ENCODE peak calls at places on chromosomes 2 and 18, in four cellular contexts. L is NCI-H2081, E is OCI-M1, J is HCT116. V is an unnamed sample.
A peak's percentile ranks its signal among the peaks of the same experiment; 100 is the strongest.

GRCh38 chr2:176140130-176140519 is 10.6 kb downstream of the HOXD8 start:
- DNase-seq in L (no peak), E (no peak), J (no peak), V (no peak)

GRCh38 chr18:75161629-75162028 is 47.3 kb downstream of the PTGR3 start:
- DNase-seq in L (peak; percentile 67), E (peak; percentile 91), J (peak; percentile 32), V (peak; percentile 61)

GRCh38 chr2:112767693-112768380 is 3.4 kb upstream of the CKAP2L start:
- DNase-seq in L (no peak), E (peak; percentile 68), J (no peak), V (no peak)

GRCh38 chr18:50817898-50818250 is 1.9 kb downstream of the MRO start:
- DNase-seq in L (no peak), E (no peak), J (no peak), V (no peak)

GRCh38 chr2:53182609-53183008 is 585.0 kb upstream of the CHAC2 start:
- DNase-seq in L (no peak), E (no peak), J (no peak), V (no peak)

GRCh38 chr2:201273330-201273983 is 13.1 kb downstream of the CASP8 start:
- DNase-seq in L (no peak), E (no peak), J (no peak), V (no peak)

GRCh38 chr2:188291142-188291616 is 495 bp upstream of the GULP1 start:
- DNase-seq in L (no peak), E (no peak), J (no peak), V (peak; percentile 42)

GRCh38 chr2:37026050-37026449 is 58.1 kb downstream of the HEATR5B start:
- DNase-seq in L (no peak), E (peak; percentile 23), J (peak; percentile 2), V (peak; percentile 33)

GRCh38 chr18:80050797-80051196 is 16.6 kb downstream of the RBFA start:
- DNase-seq in L (no peak), E (no peak), J (no peak), V (no peak)

GRCh38 chr18:51025512-51025911 is 4.5 kb upstream of the SMAD4 start:
- DNase-seq in L (no peak), E (no peak), J (no peak), V (no peak)

GRCh38 chr2:97992836-97993825 is 2.6 kb downstream of the TMEM131 start:
- DNase-seq in L (no peak), E (no peak), J (no peak), V (no peak)

GRCh38 chr2:29563697-29564096 is 357.7 kb downstream of the ALK start:
- DNase-seq in L (no peak), E (no peak), J (no peak), V (no peak)

GRCh38 chr2:400988-401679 is 113.2 kb upstream of the ALKAL2 start:
- DNase-seq in L (no peak), E (no peak), J (no peak), V (no peak)

GRCh38 chr18:22559414-22560282 is 141.9 kb upstream of the CTAGE1 start:
- DNase-seq in L (no peak), E (peak; percentile 76), J (no peak), V (no peak)

GRCh38 chr2:241702155-241702404 is 241 bp downstream of the ING5 start:
- DNase-seq in L (no peak), E (no peak), J (no peak), V (peak; percentile 81)

GRCh38 chr2:159134979-159135378 is 151.5 kb downstream of the WDSUB1 start:
- DNase-seq in L (no peak), E (no peak), J (no peak), V (no peak)

GRCh38 chr2:54572262-54572635 is 116.1 kb downstream of the SPTBN1 start:
- DNase-seq in L (no peak), E (peak; percentile 91), J (no peak), V (peak; percentile 77)

GRCh38 chr2:3785220-3785889 is 82.0 kb downstream of the DCDC2C start:
- DNase-seq in L (no peak), E (no peak), J (no peak), V (no peak)

GRCh38 chr2:206442854-206443734 is at the start of gene ADAM23:
- DNase-seq in L (peak; percentile 71), E (no peak), J (no peak), V (peak; percentile 56)

GRCh38 chr2:151374426-151374825 is 17.0 kb downstream of the TNFAIP6 start:
- DNase-seq in L (no peak), E (peak; percentile 56), J (no peak), V (no peak)

GRCh38 chr18:74152270-74152669 is 3.9 kb downstream of the TIMM21 start:
- DNase-seq in L (no peak), E (no peak), J (no peak), V (no peak)

GRCh38 chr2:85549095-85549494 is 10.1 kb downstream of the MAT2A start:
- DNase-seq in L (no peak), E (no peak), J (no peak), V (no peak)

GRCh38 chr2:11004206-11004605 is 92.5 kb downstream of the KCNF1 start:
- DNase-seq in L (no peak), E (no peak), J (no peak), V (no peak)

GRCh38 chr2:55156326-55156725 is 75.8 kb downstream of the CLHC1 start:
- DNase-seq in L (no peak), E (no peak), J (no peak), V (no peak)

GRCh38 chr2:37316181-37316580 is 8.5 kb downstream of the PRKD3 start:
- DNase-seq in L (no peak), E (no peak), J (no peak), V (no peak)

GRCh38 chr18:77105680-77106079 is 26.9 kb downstream of the MBP start:
- DNase-seq in L (no peak), E (no peak), J (no peak), V (no peak)

GRCh38 chr18:48827321-48828200 is 123.2 kb downstream of the SMAD7 start:
- DNase-seq in L (peak; percentile 13), E (peak; percentile 86), J (no peak), V (peak; percentile 5)

GRCh38 chr18:75162467-75162866 is 46.5 kb downstream of the PTGR3 start:
- DNase-seq in L (no peak), E (no peak), J (no peak), V (no peak)

GRCh38 chr2:37797081-37797480 is 125.6 kb upstream of the CDC42EP3 start:
- DNase-seq in L (no peak), E (no peak), J (no peak), V (no peak)

GRCh38 chr2:208320686-208321085 is 54.6 kb downstream of the PIKFYVE start:
- DNase-seq in L (no peak), E (no peak), J (no peak), V (no peak)

GRCh38 chr2:176096243-176096985 is 3.2 kb upstream of the HOXD12 start:
- DNase-seq in L (no peak), E (peak; percentile 93), J (no peak), V (peak; percentile 44)

GRCh38 chr2:144456680-144457079 is 63.2 kb downstream of the ZEB2 start:
- DNase-seq in L (no peak), E (peak; percentile 70), J (no peak), V (no peak)